ENCODE peak calls at places on chromosomes 3 and 15, in seven cellular contexts. V is NCI-H1417; S is cardiac fibroblast; X is stimulated activated CD4-positive, alpha-beta T cell treated with anti-CD3 and anti-CD28 coated beads, Interleukin-2, amount 100 ng/mL, for 48 hours; T is T1000; W is activated naive CD8-positive, alpha-beta T cell treated with anti-CD3 and anti-CD28 coated beads, Interleukin-2, amount 50 U/mL, for 24 hours; U is CD14-positive monocyte. L is an unnamed sample.

GRCh38 chr3:138850151-138850550 is 15.4 kb upstream of the PIK3CB start:
- DNase-seq in V (no peak), S (peak), X (no peak), T (no peak), W (no peak), U (no peak), L (no peak)

GRCh38 chr15:98803228-98804056 is 155.1 kb downstream of the IGF1R start:
- DNase-seq in V (no peak), S (peak), X (no peak), T (no peak), W (no peak), U (no peak), L (no peak)

GRCh38 chr3:151550642-151551041 is 89.8 kb upstream of the IGSF10 start:
- DNase-seq in V (no peak), S (no peak), X (no peak), T (no peak), W (no peak), U (no peak), L (no peak)

GRCh38 chr15:92636950-92637481 is 18.6 kb downstream of the FAM174B start:
- DNase-seq in V (peak), S (no peak), X (no peak), T (no peak), W (no peak), U (no peak), L (no peak)

GRCh38 chr3:188595890-188596376 is 442.0 kb downstream of the LPP start:
- DNase-seq in V (no peak), S (peak), X (no peak), T (no peak), W (no peak), U (no peak), L (no peak)

GRCh38 chr3:151328298-151329036 is 882 bp downstream of the P2RY13 start:
- DNase-seq in V (no peak), S (peak), X (no peak), T (no peak), W (no peak), U (peak), L (no peak)

GRCh38 chr15:101159936-101160770 is 91.7 kb downstream of the CHSY1 start:
- DNase-seq in V (no peak), S (no peak), X (no peak), T (no peak), W (no peak), U (no peak), L (no peak)

GRCh38 chr3:17508180-17508752 is 234.2 kb downstream of the TBC1D5 start:
- DNase-seq in V (no peak), S (no peak), X (no peak), T (no peak), W (no peak), U (no peak), L (no peak)

GRCh38 chr3:127275287-127275781 is 12.5 kb downstream of the PRR20G start:
- DNase-seq in V (no peak), S (peak), X (no peak), T (no peak), W (no peak), U (no peak), L (no peak)